ENCODE peak calls at places on chromosome 18, in six cellular contexts. M, Z, F, D, Y and Q are unnamed samples.

GRCh38 chr18:76449110-76449453 is 46.0 kb downstream of the ZNF516 start:
- DNase-seq in Z (no peak), Y (peak), F (no peak), D (no peak), M (no peak), Q (no peak)

GRCh38 chr18:77055429-77056310 is 76.9 kb downstream of the MBP start:
- DNase-seq in M (no peak), Y (no peak), D (no peak), F (no peak), Z (no peak), Q (no peak)

GRCh38 chr18:12432881-12433280 is 25.2 kb downstream of the PRELID3A start:
- DNase-seq in M (no peak), F (no peak), D (no peak), Y (no peak), Z (no peak), Q (no peak)

GRCh38 chr18:7566244-7566586 is 901 bp upstream of the PTPRM start:
- DNase-seq in Z (no peak), Y (no peak), F (no peak), D (no peak), M (no peak), Q (no peak)

GRCh38 chr18:1094408-1094807 is 189.7 kb downstream of the ADCYAP1 start:
- DNase-seq in M (peak), F (no peak), Y (no peak), Z (peak), D (no peak), Q (peak)

GRCh38 chr18:68429809-68430208 is 285.1 kb downstream of the TMX3 start:
- DNase-seq in M (no peak), Y (no peak), F (no peak), D (no peak), Z (peak), Q (peak)

GRCh38 chr18:63409301-63409700 is 13.0 kb downstream of the VPS4B start:
- DNase-seq in F (no peak), Y (no peak), Z (peak), M (no peak), D (no peak), Q (peak)

GRCh38 chr18:34809697-34810096 is 99.6 kb downstream of the DTNA start:
- DNase-seq in Y (peak), D (peak), F (peak), Z (no peak), M (no peak), Q (peak)

GRCh38 chr18:69483574-69483973 is 82.9 kb downstream of the DOK6 start:
- DNase-seq in F (no peak), M (no peak), Y (no peak), D (no peak), Z (no peak), Q (no peak)

GRCh38 chr18:56060967-56061541 is 473.1 kb upstream of the TCF4 start:
- DNase-seq in Y (no peak), D (no peak), M (no peak), F (peak), Z (no peak), Q (no peak)

DNA sequence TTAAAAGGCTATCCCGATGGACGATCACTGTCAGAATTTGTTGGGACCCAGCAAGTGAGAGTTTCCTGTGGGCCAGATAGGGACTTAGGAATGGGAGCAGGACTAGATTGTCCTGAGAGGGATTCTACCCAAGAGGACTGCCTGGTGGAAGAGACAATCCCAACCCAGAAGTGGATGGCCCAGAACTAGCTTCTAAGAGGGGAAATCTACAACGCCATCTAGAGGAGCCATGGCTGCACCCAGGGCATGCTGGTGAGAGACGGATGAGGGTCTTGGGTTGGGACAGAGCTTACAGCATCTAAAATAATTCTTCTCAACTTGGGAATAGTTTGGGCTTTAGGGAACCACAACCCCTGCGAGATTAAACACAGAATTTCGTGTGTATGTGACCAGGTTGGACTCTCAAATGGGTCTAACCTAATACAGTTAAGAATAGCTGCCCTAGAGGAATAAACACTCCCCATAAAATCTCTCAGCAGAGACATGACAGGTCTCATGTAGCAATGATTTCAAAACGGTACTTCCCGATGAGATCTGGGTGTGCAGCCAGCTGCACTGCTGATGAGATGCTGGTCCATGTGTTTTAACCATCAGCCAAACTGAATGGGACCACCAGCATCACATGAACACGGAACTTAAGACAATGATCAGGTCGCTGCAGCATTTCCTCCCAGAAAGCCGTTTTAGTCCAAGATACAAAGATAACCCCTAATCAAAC is 50.8 kb downstream of the CCBE1 start:
- DNase-seq in D (no peak), Z (no peak), Y (no peak), M (no peak), F (peak), Q (no peak)
- TF ChIP-seq CTCF in D (no peak), Z (no peak), Y (no peak), M (no peak), F (peak), Q (no peak)

GRCh38 chr18:36668349-36668748 is 160.5 kb downstream of the TPGS2 start:
- DNase-seq in D (no peak), Y (no peak), M (no peak), Z (no peak), F (no peak), Q (no peak)

GRCh38 chr18:36675076-36675475 is 153.7 kb downstream of the TPGS2 start:
- DNase-seq in Z (no peak), F (no peak), Y (no peak), D (no peak), M (no peak), Q (no peak)

GRCh38 chr18:36676629-36677028 is 152.2 kb downstream of the TPGS2 start:
- DNase-seq in F (no peak), Z (no peak), D (no peak), M (no peak), Y (no peak), Q (no peak)

GRCh38 chr18:36673452-36673851 is 155.3 kb downstream of the TPGS2 start:
- DNase-seq in Y (no peak), D (no peak), M (no peak), Z (no peak), F (peak), Q (no peak)

GRCh38 chr18:36672437-36673344 is 156.1 kb downstream of the TPGS2 start:
- DNase-seq in M (no peak), F (no peak), Y (no peak), D (no peak), Z (peak), Q (peak)
- H3K4me3 ChIP-seq in M (no peak), F (no peak), Y (no peak), D (peak), Z (no peak), Q (peak)

GRCh38 chr18:65786400-65786948 is 35.7 kb downstream of the CDH7 start:
- DNase-seq in D (no peak), Z (no peak), M (no peak), Y (no peak), F (no peak), Q (no peak)

GRCh38 chr18:65791753-65792152 is 40.9 kb downstream of the CDH7 start:
- DNase-seq in D (no peak), Z (no peak), F (no peak), M (no peak), Y (no peak), Q (no peak)

GRCh38 chr18:65788373-65788772 is 37.6 kb downstream of the CDH7 start:
- DNase-seq in Z (no peak), D (no peak), M (no peak), F (no peak), Y (no peak), Q (no peak)
- TF ChIP-seq CTCF in Z (no peak), D (no peak), M (peak), F (no peak), Y (no peak), Q (no peak)

DNA sequence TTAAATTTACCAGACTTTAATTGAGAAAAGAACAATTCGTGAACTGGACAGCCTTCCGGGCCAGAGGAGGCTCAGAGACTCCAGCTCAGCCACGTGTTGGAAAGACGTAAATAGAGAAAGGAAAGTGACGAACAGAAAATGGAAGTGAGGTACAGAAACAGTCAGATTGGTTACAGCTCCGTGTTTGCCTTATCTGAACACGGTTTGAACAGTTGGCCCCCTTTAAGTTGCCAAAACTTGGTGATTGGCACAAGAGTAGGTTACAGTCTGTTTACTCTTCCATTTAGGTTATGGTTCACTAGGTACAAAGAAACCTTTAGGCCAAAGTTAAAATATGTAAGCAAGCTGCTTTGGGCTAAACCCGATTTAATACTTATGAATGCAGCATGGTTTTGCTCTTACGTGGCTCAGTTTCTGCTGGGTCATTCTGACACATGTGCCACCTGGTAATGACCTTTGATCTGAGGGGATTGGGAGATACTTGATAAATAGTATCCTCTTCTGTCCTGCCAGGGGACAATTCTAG is 65.2 kb upstream of the TGIF1 start:
- DNase-seq in F (no peak), M (no peak), Z (no peak), Y (no peak), D (no peak), Q (no peak)
- H3K4me3 ChIP-seq in F (no peak), M (no peak), Z (no peak), Y (no peak), D (no peak), Q (no peak)

DNA sequence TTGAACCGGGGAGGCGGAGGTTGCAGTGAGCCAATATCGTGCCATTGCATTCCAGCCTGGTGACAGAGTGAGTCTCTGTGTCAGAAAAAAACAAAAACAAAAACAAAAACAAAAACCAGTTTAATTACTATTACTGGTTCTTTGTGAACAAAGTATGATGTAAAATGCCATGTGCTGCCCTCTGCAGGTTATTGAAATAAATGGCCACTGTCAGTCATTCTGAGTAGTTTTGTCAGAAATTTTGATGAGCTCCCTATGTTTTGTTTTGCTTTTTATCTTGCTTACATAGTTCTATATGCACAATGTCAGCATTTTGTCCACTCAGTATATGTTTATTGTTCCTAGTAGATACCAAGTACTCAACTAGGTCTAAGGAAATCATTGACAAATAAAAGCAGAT is 423.6 kb upstream of the CHST9 start:
- DNase-seq in M (no peak), Y (no peak), F (peak), D (no peak), Z (no peak), Q (no peak)
- TF ChIP-seq CTCF in M (peak), Y (no peak), F (peak), D (peak), Z (peak), Q (peak)

DNA sequence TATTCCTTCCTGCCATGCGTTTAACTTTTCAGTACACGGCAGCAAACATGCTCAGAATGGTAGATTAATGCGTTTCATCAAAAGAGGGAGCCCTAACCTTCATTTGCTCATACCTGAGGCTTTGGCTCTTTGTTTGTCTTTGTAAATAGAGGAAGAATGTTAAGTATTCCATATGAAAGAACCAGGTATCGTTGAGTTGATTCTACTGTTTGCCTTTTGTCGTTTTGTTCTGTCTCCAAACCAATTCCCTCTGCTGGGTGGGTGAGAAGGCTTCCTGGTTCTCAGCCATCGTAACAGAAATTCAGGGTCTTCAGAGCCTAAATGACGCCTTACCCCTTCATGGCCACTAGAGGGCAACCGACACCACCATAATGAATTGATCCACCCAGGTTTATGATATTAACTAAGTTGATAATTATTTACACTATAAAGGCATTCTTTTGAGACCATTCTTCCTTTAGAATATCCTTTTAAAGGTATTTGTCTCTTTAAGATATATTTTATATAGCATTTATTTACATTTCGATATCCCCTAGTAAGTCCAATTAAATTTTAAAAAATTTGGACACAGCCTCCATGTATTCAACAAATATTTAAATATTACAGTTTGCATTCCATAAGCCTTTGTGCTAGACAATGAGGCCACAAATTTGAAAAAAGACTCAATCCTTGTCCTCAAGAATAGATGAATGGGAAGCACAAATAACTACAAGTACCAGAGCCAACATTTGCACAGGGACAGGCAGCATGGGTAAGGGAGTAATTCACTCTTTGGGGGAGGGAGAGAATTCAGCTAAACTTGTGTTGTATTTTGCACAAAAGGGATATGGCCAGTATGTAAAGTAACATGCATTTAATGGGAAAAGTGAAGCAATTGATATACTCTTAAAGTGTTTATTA is 48.1 kb downstream of the TIMM21 start:
- DNase-seq in D (no peak), M (peak), F (peak), Y (no peak), Z (peak), Q (peak)
- H3K4me3 ChIP-seq in D (peak), M (peak), F (peak), Y (no peak), Z (peak), Q (peak)